ENCODE peak calls at places on chromosomes 13 and 19, in five cellular contexts. One of them, this sample, is unnamed.

GRCh38 chr13:30074955-30075614 is 224.7 kb upstream of the UBL3 start:
- DNase-seq in aorta: no peak
- DNase-seq in AG04450: no peak
- DNase-seq in H9: no peak
- DNase-seq in Peyer's patch: no peak
- DNase-seq in this sample: no peak

GRCh38 chr13:29077051-29077813 is 257.1 kb downstream of the MTUS2 start:
- DNase-seq in aorta: no peak
- DNase-seq in Peyer's patch: no peak
- DNase-seq in H9: no peak
- DNase-seq in AG04450: no peak
- DNase-seq in this sample: no peak

GRCh38 chr13:110323172-110323851 is 16.2 kb downstream of the COL4A2 start:
- DNase-seq in H9: peak; percentile 40
- DNase-seq in aorta: no peak
- DNase-seq in AG04450: peak; percentile 81
- DNase-seq in Peyer's patch: no peak
- DNase-seq in this sample: no peak

GRCh38 chr13:34161829-34162544 is 344.0 kb downstream of the RFC3 start:
- DNase-seq in H9: no peak
- DNase-seq in aorta: no peak
- DNase-seq in AG04450: peak; percentile 43
- DNase-seq in Peyer's patch: no peak
- DNase-seq in this sample: no peak

GRCh38 chr13:93730780-93731179 is 504.2 kb downstream of the GPC6 start:
- DNase-seq in AG04450: no peak
- DNase-seq in aorta: no peak
- DNase-seq in H9: no peak
- DNase-seq in Peyer's patch: no peak
- DNase-seq in this sample: no peak

GRCh38 chr19:29724102-29724641 is 9.1 kb upstream of the C19orf12 start:
- DNase-seq in aorta: no peak
- DNase-seq in Peyer's patch: no peak
- DNase-seq in H9: peak; percentile 61
- DNase-seq in AG04450: no peak
- DNase-seq in this sample: no peak

GRCh38 chr13:41428155-41428554 is 29.2 kb upstream of the RGCC start:
- DNase-seq in AG04450: no peak
- DNase-seq in Peyer's patch: no peak
- DNase-seq in aorta: no peak
- DNase-seq in H9: peak; percentile 40
- DNase-seq in this sample: peak; percentile 35

GRCh38 chr13:40402931-40403412 is 263.5 kb downstream of the FOXO1 start:
- DNase-seq in aorta: no peak
- DNase-seq in H9: no peak
- DNase-seq in AG04450: no peak
- DNase-seq in Peyer's patch: no peak
- DNase-seq in this sample: no peak

GRCh38 chr13:25490236-25490635 is 118.5 kb downstream of the ATP8A2 start:
- DNase-seq in AG04450: no peak
- DNase-seq in H9: no peak
- DNase-seq in aorta: no peak
- DNase-seq in Peyer's patch: no peak
- DNase-seq in this sample: no peak

GRCh38 chr13:22880756-22881701 is 299.8 kb upstream of the SGCG start:
- DNase-seq in Peyer's patch: no peak
- DNase-seq in H9: peak; percentile 57
- DNase-seq in aorta: no peak
- DNase-seq in AG04450: no peak
- DNase-seq in this sample: no peak

GRCh38 chr19:49869009-49869483 is 1.7 kb upstream of the PNKP start:
- DNase-seq in H9: no peak
- DNase-seq in Peyer's patch: no peak
- DNase-seq in aorta: no peak
- DNase-seq in AG04450: no peak
- DNase-seq in this sample: no peak

GRCh38 chr13:110309159-110309476 is 2.0 kb downstream of the COL4A2 start:
- DNase-seq in AG04450: no peak
- DNase-seq in H9: no peak
- DNase-seq in aorta: no peak
- DNase-seq in Peyer's patch: no peak
- DNase-seq in this sample: no peak

GRCh38 chr19:49549045-49549444 is 21.2 kb downstream of the RCN3 start:
- DNase-seq in aorta: no peak
- DNase-seq in AG04450: no peak
- DNase-seq in Peyer's patch: peak; percentile 70
- DNase-seq in H9: no peak
- DNase-seq in this sample: no peak

GRCh38 chr13:108895220-108895704 is 265.9 kb downstream of the MYO16 start:
- DNase-seq in H9: no peak
- DNase-seq in Peyer's patch: no peak
- DNase-seq in aorta: no peak
- DNase-seq in AG04450: no peak
- DNase-seq in this sample: no peak

GRCh38 chr13:110737555-110737954 is 24.1 kb downstream of the ING1 start:
- DNase-seq in AG04450: no peak
- DNase-seq in Peyer's patch: no peak
- DNase-seq in H9: no peak
- DNase-seq in aorta: no peak
- DNase-seq in this sample: no peak

GRCh38 chr13:44930907-44931676 is 58.2 kb downstream of the NUFIP1 start:
- DNase-seq in AG04450: no peak
- DNase-seq in Peyer's patch: no peak
- DNase-seq in H9: no peak
- DNase-seq in aorta: no peak
- DNase-seq in this sample: no peak

GRCh38 chr19:27894906-27895754 is 1317.8 kb downstream of the UQCRFS1 start:
- DNase-seq in aorta: no peak
- DNase-seq in Peyer's patch: no peak
- DNase-seq in H9: no peak
- DNase-seq in AG04450: no peak
- DNase-seq in this sample: no peak

GRCh38 chr19:39264306-39265290 is 3.6 kb upstream of the IFNL2 start:
- DNase-seq in aorta: no peak
- DNase-seq in Peyer's patch: peak; percentile 41
- DNase-seq in AG04450: no peak
- DNase-seq in H9: peak; percentile 67
- DNase-seq in this sample: no peak

GRCh38 chr19:10718205-10719196 is 622 bp downstream of the DNM2 start:
- DNase-seq in aorta: peak; percentile 65
- DNase-seq in AG04450: no peak
- DNase-seq in Peyer's patch: no peak
- DNase-seq in H9: no peak
- DNase-seq in this sample: peak; percentile 41

GRCh38 chr13:40148103-40148502 is 492.6 kb downstream of the COG6 start:
- DNase-seq in aorta: no peak
- DNase-seq in Peyer's patch: no peak
- DNase-seq in AG04450: no peak
- DNase-seq in H9: no peak
- DNase-seq in this sample: no peak

GRCh38 chr19:2883686-2884439 is 16.7 kb downstream of the ZNF556 start:
- DNase-seq in Peyer's patch: no peak
- DNase-seq in AG04450: no peak
- DNase-seq in aorta: no peak
- DNase-seq in H9: no peak
- DNase-seq in this sample: no peak

GRCh38 chr19:39265321-39265916 is 2.8 kb upstream of the IFNL2 start:
- DNase-seq in Peyer's patch: peak; percentile 38
- DNase-seq in H9: peak; percentile 74
- DNase-seq in aorta: no peak
- DNase-seq in AG04450: no peak
- DNase-seq in this sample: no peak

GRCh38 chr19:16268676-16269319 is 55.8 kb upstream of the KLF2 start:
- DNase-seq in AG04450: no peak
- DNase-seq in Peyer's patch: no peak
- DNase-seq in H9: no peak
- DNase-seq in aorta: no peak
- DNase-seq in this sample: no peak

GRCh38 chr19:43667524-43668405 is 2.2 kb downstream of the PLAUR start:
- DNase-seq in AG04450: no peak
- DNase-seq in H9: no peak
- DNase-seq in aorta: peak; percentile 63
- DNase-seq in Peyer's patch: no peak
- DNase-seq in this sample: no peak

GRCh38 chr13:100149389-100149788 is 60.5 kb downstream of the PCCA start:
- DNase-seq in AG04450: no peak
- DNase-seq in H9: no peak
- DNase-seq in Peyer's patch: no peak
- DNase-seq in aorta: no peak
- DNase-seq in this sample: no peak

GRCh38 chr19:45235485-45235884 is 9.7 kb downstream of the EXOC3L2 start:
- DNase-seq in Peyer's patch: no peak
- DNase-seq in AG04450: no peak
- DNase-seq in aorta: no peak
- DNase-seq in H9: no peak
- DNase-seq in this sample: no peak

GRCh38 chr13:40379794-40380608 is 286.4 kb downstream of the FOXO1 start:
- DNase-seq in H9: no peak
- DNase-seq in aorta: no peak
- DNase-seq in Peyer's patch: no peak
- DNase-seq in AG04450: no peak
- DNase-seq in this sample: no peak

GRCh38 chr13:79560954-79561353 is 80.0 kb downstream of the NDFIP2 start:
- DNase-seq in AG04450: no peak
- DNase-seq in Peyer's patch: no peak
- DNase-seq in H9: no peak
- DNase-seq in aorta: no peak
- DNase-seq in this sample: no peak

GRCh38 chr13:100542546-100543156 is 45.9 kb downstream of the GGACT start:
- DNase-seq in Peyer's patch: peak; percentile 30
- DNase-seq in AG04450: no peak
- DNase-seq in aorta: no peak
- DNase-seq in H9: peak; percentile 26
- DNase-seq in this sample: no peak

GRCh38 chr13:22235285-22235949 is 564.5 kb downstream of the FGF9 start:
- DNase-seq in AG04450: no peak
- DNase-seq in aorta: no peak
- DNase-seq in H9: peak; percentile 57
- DNase-seq in Peyer's patch: no peak
- DNase-seq in this sample: no peak

GRCh38 chr13:62060570-62060969 is 644.9 kb upstream of the PCDH20 start:
- DNase-seq in H9: no peak
- DNase-seq in AG04450: no peak
- DNase-seq in aorta: no peak
- DNase-seq in Peyer's patch: no peak
- DNase-seq in this sample: no peak

GRCh38 chr19:39858541-39858940 is 12.4 kb upstream of the FBL start:
- DNase-seq in aorta: no peak
- DNase-seq in AG04450: no peak
- DNase-seq in H9: peak; percentile 91
- DNase-seq in Peyer's patch: peak; percentile 75
- DNase-seq in this sample: no peak

GRCh38 chr19:37362733-37363132 is 8.2 kb upstream of the ZNF527 start:
- DNase-seq in AG04450: no peak
- DNase-seq in Peyer's patch: no peak
- DNase-seq in aorta: no peak
- DNase-seq in H9: peak; percentile 79
- DNase-seq in this sample: no peak

GRCh38 chr19:16386619-16387240 is 62.1 kb downstream of the KLF2 start:
- DNase-seq in H9: peak; percentile 71
- DNase-seq in aorta: no peak
- DNase-seq in Peyer's patch: peak; percentile 80
- DNase-seq in AG04450: peak; percentile 39
- DNase-seq in this sample: peak; percentile 60

GRCh38 chr13:110226051-110226562 is 80.8 kb downstream of the COL4A1 start:
- DNase-seq in H9: no peak
- DNase-seq in AG04450: no peak
- DNase-seq in Peyer's patch: no peak
- DNase-seq in aorta: no peak
- DNase-seq in this sample: no peak

GRCh38 chr19:34618410-34618809 is 58.5 kb downstream of the SCGB2B2 start:
- DNase-seq in aorta: no peak
- DNase-seq in H9: no peak
- DNase-seq in Peyer's patch: no peak
- DNase-seq in AG04450: no peak
- DNase-seq in this sample: no peak
- H3K9me3 ChIP-seq in aorta: peaks cover 10% of the 10 kb centered on the region
- H3K9me3 ChIP-seq in H9: peaks cover 10% of the 10 kb centered on the region
- H3K9me3 ChIP-seq in Peyer's patch: no peaks in the 10 kb centered on the region
- H3K9me3 ChIP-seq in AG04450: no peaks in the 10 kb centered on the region
- H3K9me3 ChIP-seq in this sample: peaks cover 29% of the 10 kb centered on the region

GRCh38 chr13:97367427-97367826 is 66.5 kb upstream of the RAP2A start:
- DNase-seq in aorta: no peak
- DNase-seq in H9: no peak
- DNase-seq in AG04450: peak; percentile 24
- DNase-seq in Peyer's patch: no peak
- DNase-seq in this sample: no peak
- H3K27ac ChIP-seq in aorta: no peak overlapping the region
- H3K27ac ChIP-seq in H9: no peak overlapping the region
- H3K27ac ChIP-seq in AG04450: peak overlapping the region; percentile 54
- H3K27ac ChIP-seq in Peyer's patch: no peak overlapping the region
- H3K27ac ChIP-seq in this sample: no peak overlapping the region

GRCh38 chr19:12195501-12195860 is 32.6 kb downstream of the ZNF136 start:
- DNase-seq in aorta: no peak
- DNase-seq in AG04450: no peak
- DNase-seq in Peyer's patch: no peak
- DNase-seq in H9: no peak
- DNase-seq in this sample: no peak

GRCh38 chr19:12202250-12202649 is 39.4 kb downstream of the ZNF136 start:
- DNase-seq in H9: peak; percentile 31
- DNase-seq in AG04450: no peak
- DNase-seq in aorta: no peak
- DNase-seq in Peyer's patch: peak; percentile 81
- DNase-seq in this sample: peak; percentile 75

GRCh38 chr19:12200020-12200419 is 37.1 kb downstream of the ZNF136 start:
- DNase-seq in H9: no peak
- DNase-seq in aorta: no peak
- DNase-seq in AG04450: no peak
- DNase-seq in Peyer's patch: no peak
- DNase-seq in this sample: no peak

GRCh38 chr19:12194827-12195500 is 32.1 kb downstream of the ZNF136 start:
- DNase-seq in aorta: peak; percentile 81
- DNase-seq in Peyer's patch: peak; percentile 82
- DNase-seq in AG04450: peak; percentile 8
- DNase-seq in H9: no peak
- DNase-seq in this sample: peak; percentile 51

DNA sequence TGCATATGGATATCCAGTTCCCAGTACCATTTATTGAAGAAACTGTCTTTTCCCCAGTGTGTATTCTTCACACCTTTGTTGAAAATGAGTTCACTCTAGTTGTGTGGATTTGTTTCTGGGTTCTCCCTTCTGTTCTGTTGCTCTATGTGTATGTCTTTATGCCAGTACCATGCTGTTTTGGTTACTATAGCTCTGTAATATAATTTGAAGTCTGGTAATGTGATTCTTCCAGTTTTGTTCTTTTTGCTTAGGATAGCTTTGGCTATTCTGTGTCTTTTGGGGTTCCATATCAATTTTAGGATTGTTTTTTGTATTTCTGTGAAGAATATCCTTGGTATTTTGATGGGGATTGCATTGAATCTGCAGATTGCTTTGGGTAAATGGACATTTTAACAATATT is 35.2 kb downstream of the ZNF136 start:
- DNase-seq in Peyer's patch: no peak
- DNase-seq in H9: no peak
- DNase-seq in aorta: no peak
- DNase-seq in AG04450: no peak
- DNase-seq in this sample: no peak
- H3K9me3 ChIP-seq in Peyer's patch: no peaks in the 10 kb centered on the region
- H3K9me3 ChIP-seq in H9: no peaks in the 10 kb centered on the region
- H3K9me3 ChIP-seq in aorta: peaks cover 19% of the 10 kb centered on the region
- H3K9me3 ChIP-seq in AG04450: peaks cover 51% of the 10 kb centered on the region
- H3K9me3 ChIP-seq in this sample: peaks cover 36% of the 10 kb centered on the region

GRCh38 chr19:18660051-18660910 is 23.2 kb upstream of the CRTC1 start:
- DNase-seq in H9: no peak
- DNase-seq in AG04450: no peak
- DNase-seq in aorta: peak; percentile 93
- DNase-seq in Peyer's patch: peak; percentile 65
- DNase-seq in this sample: no peak
- H3K27ac ChIP-seq in H9: no peak overlapping the region
- H3K27ac ChIP-seq in AG04450: peak overlapping the region; percentile 39
- H3K27ac ChIP-seq in aorta: peak overlapping the region; percentile 55
- H3K27ac ChIP-seq in Peyer's patch: peak overlapping the region; percentile 50
- H3K27ac ChIP-seq in this sample: no peak overlapping the region

This sample was measured in CD4-positive, alpha-beta T cell.